ENCODE peak calls at places on chromosomes 1 and 21, in seven cellular contexts. One of them, this sample, is unnamed.

GRCh38 chr1:226846801-226847200 is 23.6 kb upstream of the PSEN2 start:
- DNase-seq in HepG2: no peak
- DNase-seq in right lobe of liver: no peak
- DNase-seq in uterus: no peak
- DNase-seq in sigmoid colon: no peak
- DNase-seq in ovary: no peak
- DNase-seq in H1: no peak
- DNase-seq in this sample: no peak

GRCh38 chr1:240046000-240046399 is 45.7 kb upstream of the FMN2 start:
- DNase-seq in HepG2: no peak
- DNase-seq in right lobe of liver: no peak
- DNase-seq in uterus: no peak
- DNase-seq in sigmoid colon: no peak
- DNase-seq in ovary: no peak
- DNase-seq in H1: no peak
- DNase-seq in this sample: no peak

GRCh38 chr1:38786040-38786436 is 73.5 kb downstream of the RRAGC start:
- DNase-seq in HepG2: no peak
- DNase-seq in right lobe of liver: no peak
- DNase-seq in uterus: no peak
- DNase-seq in sigmoid colon: no peak
- DNase-seq in ovary: no peak
- DNase-seq in H1: no peak
- DNase-seq in this sample: no peak

GRCh38 chr1:181508486-181509165 is 25.3 kb downstream of the CACNA1E start:
- DNase-seq in HepG2: no peak
- DNase-seq in right lobe of liver: no peak
- DNase-seq in uterus: no peak
- DNase-seq in sigmoid colon: no peak
- DNase-seq in ovary: no peak
- DNase-seq in H1: no peak
- DNase-seq in this sample: no peak

GRCh38 chr21:31524140-31524539 is 135.4 kb upstream of the SOD1 start:
- DNase-seq in HepG2: no peak
- DNase-seq in right lobe of liver: no peak
- DNase-seq in uterus: no peak
- DNase-seq in sigmoid colon: no peak
- DNase-seq in ovary: no peak
- DNase-seq in H1: peak; percentile 74
- DNase-seq in this sample: no peak

GRCh38 chr1:112998592-112999235 is 42.7 kb upstream of the SLC16A1 start:
- DNase-seq in HepG2: peak; percentile 31
- DNase-seq in right lobe of liver: peak; percentile 69
- DNase-seq in uterus: peak; percentile 70
- DNase-seq in sigmoid colon: peak; percentile 91
- DNase-seq in ovary: peak; percentile 25
- DNase-seq in H1: no peak
- DNase-seq in this sample: no peak

GRCh38 chr1:47618830-47619229 is 181.0 kb downstream of the FOXD2 start:
- DNase-seq in HepG2: no peak
- DNase-seq in right lobe of liver: no peak
- DNase-seq in uterus: no peak
- DNase-seq in sigmoid colon: no peak
- DNase-seq in ovary: no peak
- DNase-seq in H1: peak; percentile 28
- DNase-seq in this sample: no peak

GRCh38 chr1:248622491-248623106 is 12.3 kb downstream of the OR2T11 start:
- DNase-seq in HepG2: peak; percentile 44
- DNase-seq in right lobe of liver: no peak
- DNase-seq in uterus: no peak
- DNase-seq in sigmoid colon: no peak
- DNase-seq in ovary: no peak
- DNase-seq in H1: no peak
- DNase-seq in this sample: no peak

GRCh38 chr1:153404086-153404635 is 12.2 kb upstream of the S100A7A start:
- DNase-seq in HepG2: no peak
- DNase-seq in right lobe of liver: no peak
- DNase-seq in uterus: no peak
- DNase-seq in sigmoid colon: no peak
- DNase-seq in ovary: no peak
- DNase-seq in H1: peak; percentile 6
- DNase-seq in this sample: no peak

GRCh38 chr21:42674351-42674940 is 21.0 kb downstream of the PDE9A start:
- DNase-seq in HepG2: no peak
- DNase-seq in right lobe of liver: no peak
- DNase-seq in uterus: peak; percentile 62
- DNase-seq in sigmoid colon: peak; percentile 95
- DNase-seq in ovary: peak; percentile 66
- DNase-seq in H1: peak; percentile 66
- DNase-seq in this sample: no peak

GRCh38 chr21:15730484-15731242 is 881 bp downstream of the USP25 start:
- DNase-seq in HepG2: no peak
- DNase-seq in right lobe of liver: peak; percentile 62
- DNase-seq in uterus: no peak
- DNase-seq in sigmoid colon: no peak
- DNase-seq in ovary: no peak
- DNase-seq in H1: no peak
- DNase-seq in this sample: no peak

GRCh38 chr1:24556414-24556795 is 518 bp downstream of the NCMAP start:
- DNase-seq in HepG2: no peak
- DNase-seq in right lobe of liver: no peak
- DNase-seq in uterus: no peak
- DNase-seq in sigmoid colon: no peak
- DNase-seq in ovary: no peak
- DNase-seq in H1: no peak
- DNase-seq in this sample: no peak

GRCh38 chr1:115133440-115133839 is 44.1 kb upstream of the TSPAN2 start:
- DNase-seq in HepG2: no peak
- DNase-seq in right lobe of liver: no peak
- DNase-seq in uterus: no peak
- DNase-seq in sigmoid colon: no peak
- DNase-seq in ovary: no peak
- DNase-seq in H1: no peak
- DNase-seq in this sample: no peak

GRCh38 chr1:52967666-52968065 is 40.6 kb downstream of the SCP2 start:
- DNase-seq in HepG2: no peak
- DNase-seq in right lobe of liver: no peak
- DNase-seq in uterus: no peak
- DNase-seq in sigmoid colon: no peak
- DNase-seq in ovary: no peak
- DNase-seq in H1: no peak
- DNase-seq in this sample: no peak

GRCh38 chr1:28815533-28815932 is 3.6 kb downstream of the OPRD1 start:
- DNase-seq in HepG2: no peak
- DNase-seq in right lobe of liver: no peak
- DNase-seq in uterus: no peak
- DNase-seq in sigmoid colon: no peak
- DNase-seq in ovary: no peak
- DNase-seq in H1: no peak
- DNase-seq in this sample: no peak

GRCh38 chr21:33940164-33940563 is 24.6 kb upstream of the ATP5PO start:
- DNase-seq in HepG2: no peak
- DNase-seq in right lobe of liver: no peak
- DNase-seq in uterus: no peak
- DNase-seq in sigmoid colon: no peak
- DNase-seq in ovary: no peak
- DNase-seq in H1: peak; percentile 3
- DNase-seq in this sample: no peak

GRCh38 chr21:17925900-17926299 is 106.7 kb upstream of the C21orf91 start:
- DNase-seq in HepG2: peak; percentile 20
- DNase-seq in right lobe of liver: no peak
- DNase-seq in uterus: no peak
- DNase-seq in sigmoid colon: no peak
- DNase-seq in ovary: no peak
- DNase-seq in H1: no peak
- DNase-seq in this sample: no peak

GRCh38 chr1:154866995-154867795 is 2.9 kb downstream of the KCNN3 start:
- DNase-seq in HepG2: no peak
- DNase-seq in right lobe of liver: no peak
- DNase-seq in uterus: peak; percentile 70
- DNase-seq in sigmoid colon: no peak
- DNase-seq in ovary: peak; percentile 30
- DNase-seq in H1: no peak
- DNase-seq in this sample: no peak

GRCh38 chr1:226662704-226663326 is 76.3 kb downstream of the ITPKB start:
- DNase-seq in HepG2: no peak
- DNase-seq in right lobe of liver: no peak
- DNase-seq in uterus: peak; percentile 88
- DNase-seq in sigmoid colon: peak; percentile 95
- DNase-seq in ovary: peak; percentile 61
- DNase-seq in H1: no peak
- DNase-seq in this sample: peak; percentile 52

GRCh38 chr1:241842565-241842964 is 5.4 kb upstream of the EXO1 start:
- DNase-seq in HepG2: no peak
- DNase-seq in right lobe of liver: no peak
- DNase-seq in uterus: no peak
- DNase-seq in sigmoid colon: no peak
- DNase-seq in ovary: no peak
- DNase-seq in H1: no peak
- DNase-seq in this sample: no peak

GRCh38 chr1:173714759-173715537 is at the start of gene KLHL20:
- DNase-seq in HepG2: peak; percentile 89
- DNase-seq in right lobe of liver: peak; percentile 84
- DNase-seq in uterus: peak; percentile 71
- DNase-seq in sigmoid colon: peak; percentile 89
- DNase-seq in ovary: peak; percentile 81
- DNase-seq in H1: peak; percentile 88
- DNase-seq in this sample: peak; percentile 83

GRCh38 chr1:5643360-5644090 is 348.7 kb downstream of the NPHP4 start:
- DNase-seq in HepG2: no peak
- DNase-seq in right lobe of liver: no peak
- DNase-seq in uterus: no peak
- DNase-seq in sigmoid colon: no peak
- DNase-seq in ovary: no peak
- DNase-seq in H1: peak; percentile 44
- DNase-seq in this sample: no peak

GRCh38 chr1:44294588-44295007 is 60.5 kb downstream of the ERI3 start:
- DNase-seq in HepG2: peak; percentile 31
- DNase-seq in right lobe of liver: no peak
- DNase-seq in uterus: peak; percentile 51
- DNase-seq in sigmoid colon: peak; percentile 72
- DNase-seq in ovary: peak; percentile 39
- DNase-seq in H1: peak; percentile 61
- DNase-seq in this sample: peak; percentile 16

DNA sequence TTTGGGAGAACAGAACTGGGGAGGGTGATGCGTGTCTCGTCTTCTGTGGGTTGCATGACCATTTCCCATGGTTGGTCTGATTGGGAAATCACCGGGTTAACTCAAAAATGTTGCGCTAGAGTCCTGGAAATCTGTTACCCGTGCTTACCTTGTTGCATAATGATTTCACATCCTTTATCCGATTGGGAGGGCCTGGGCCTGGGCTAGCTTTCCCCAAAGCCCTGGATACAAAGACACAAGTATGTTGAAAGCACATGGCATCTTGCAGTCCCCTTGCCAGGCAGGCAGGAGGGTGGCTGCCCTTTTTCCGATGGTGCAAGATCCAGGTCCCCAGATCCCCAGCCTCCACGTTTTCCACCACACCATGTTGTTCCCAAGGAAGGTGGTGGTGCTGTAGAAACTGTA is 582 bp downstream of the TRPM2 start:
- DNase-seq in HepG2: no peak
- DNase-seq in right lobe of liver: peak; percentile 84
- DNase-seq in uterus: no peak
- DNase-seq in sigmoid colon: no peak
- DNase-seq in ovary: no peak
- DNase-seq in H1: no peak
- DNase-seq in this sample: no peak
- TF ChIP-seq POLR2A in HepG2: no peak
- TF ChIP-seq POLR2A in right lobe of liver: peak; percentile 26
- TF ChIP-seq POLR2A in uterus: no peak
- TF ChIP-seq POLR2A in sigmoid colon: no peak
- TF ChIP-seq POLR2A in ovary: no peak
- TF ChIP-seq POLR2A in H1: no peak
- TF ChIP-seq POLR2A in this sample: no peak

DNA sequence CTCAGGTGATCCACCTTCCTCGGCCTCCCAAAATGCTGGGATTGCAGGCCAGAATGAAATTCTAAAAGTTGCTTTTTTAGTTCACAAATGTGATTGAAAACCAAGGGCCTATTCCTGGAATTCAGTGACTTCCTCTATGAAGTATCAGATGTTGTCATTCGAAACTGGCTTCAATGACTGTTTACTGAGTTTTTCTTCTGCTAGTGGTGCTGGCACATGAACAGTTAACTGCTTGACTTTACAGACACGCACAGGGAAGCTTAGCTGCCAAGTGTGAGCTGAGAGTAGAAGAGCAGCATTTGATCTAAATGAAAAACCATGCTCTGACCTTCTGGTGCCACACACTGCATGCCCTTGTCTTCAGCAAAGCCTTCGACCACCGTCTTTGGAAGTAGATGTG is 32.8 kb upstream of the AJAP1 start:
- DNase-seq in HepG2: no peak
- DNase-seq in right lobe of liver: no peak
- DNase-seq in uterus: no peak
- DNase-seq in sigmoid colon: peak; percentile 11
- DNase-seq in ovary: no peak
- DNase-seq in H1: no peak
- DNase-seq in this sample: no peak
- H3K9me3 ChIP-seq in HepG2: no peaks in the 10 kb centered on the region
- H3K9me3 ChIP-seq in right lobe of liver: no peaks in the 10 kb centered on the region
- H3K9me3 ChIP-seq in uterus: no peaks in the 10 kb centered on the region
- H3K9me3 ChIP-seq in sigmoid colon: no peaks in the 10 kb centered on the region
- H3K9me3 ChIP-seq in ovary: peaks cover 5% of the 10 kb centered on the region
- H3K9me3 ChIP-seq in H1: no peaks in the 10 kb centered on the region
- H3K9me3 ChIP-seq in this sample: no peaks in the 10 kb centered on the region

DNA sequence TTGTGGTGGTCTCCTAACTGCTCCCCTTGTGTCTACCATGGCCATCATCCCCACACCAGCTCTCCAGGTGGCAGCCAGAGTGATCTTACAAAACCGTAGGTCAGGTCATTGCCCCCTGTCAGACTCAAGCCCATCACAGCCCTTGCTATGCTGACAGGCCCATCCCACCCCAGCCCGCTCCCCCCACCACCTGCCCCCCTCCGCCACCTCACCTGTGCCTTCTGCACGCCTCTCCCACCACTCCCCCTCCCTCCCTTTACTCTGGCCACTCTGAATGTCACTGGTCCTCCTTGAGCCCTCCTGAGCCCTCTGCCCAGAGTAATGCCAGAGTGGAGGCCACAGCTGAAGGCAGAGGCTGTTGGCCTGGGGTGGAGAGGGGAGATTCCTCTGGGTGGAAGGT is 28.5 kb downstream of the TEX35 start:
- DNase-seq in HepG2: no peak
- DNase-seq in right lobe of liver: no peak
- DNase-seq in uterus: no peak
- DNase-seq in sigmoid colon: no peak
- DNase-seq in ovary: no peak
- DNase-seq in H1: no peak
- DNase-seq in this sample: no peak
- H3K4me1 ChIP-seq in HepG2: peaks cover 66% of the 10 kb centered on the region
- H3K4me1 ChIP-seq in right lobe of liver: no peaks in the 10 kb centered on the region
- H3K4me1 ChIP-seq in uterus: peaks cover 4% of the 10 kb centered on the region
- H3K4me1 ChIP-seq in sigmoid colon: peaks cover 36% of the 10 kb centered on the region
- H3K4me1 ChIP-seq in ovary: peaks cover 4% of the 10 kb centered on the region
- H3K4me1 ChIP-seq in H1: no peaks in the 10 kb centered on the region
- H3K4me1 ChIP-seq in this sample: peaks cover 10% of the 10 kb centered on the region

GRCh38 chr1:77709727-77710126 is 27.3 kb upstream of the ZZZ3 start:
- DNase-seq in HepG2: no peak
- DNase-seq in right lobe of liver: no peak
- DNase-seq in uterus: no peak
- DNase-seq in sigmoid colon: no peak
- DNase-seq in ovary: no peak
- DNase-seq in H1: no peak
- DNase-seq in this sample: no peak
- TF ChIP-seq POLR2A in HepG2: no peak
- TF ChIP-seq POLR2A in right lobe of liver: no peak
- TF ChIP-seq POLR2A in uterus: no peak
- TF ChIP-seq POLR2A in sigmoid colon: no peak
- TF ChIP-seq POLR2A in ovary: no peak
- TF ChIP-seq POLR2A in H1: no peak
- TF ChIP-seq POLR2A in this sample: no peak

This sample was measured in Peyer's patch.